ENCODE peak calls at places on chromosomes 11 and 22, in seven cellular contexts. N is DND-41; Y is PC-9; P is naive thymus-derived CD4-positive, alpha-beta T cell; F is kidney; E is CD4-positive, alpha-beta T cell; M is WERI-Rb-1. D is an unnamed sample.

GRCh38 chr22:25420471-25420924 is 144.0 kb upstream of the GRK3 start:
- DNase-seq in P (no peak), F (peak; percentile 64), Y (no peak), E (no peak), N (no peak), M (no peak), D (no peak)

GRCh38 chr11:113087716-113088115 is 126.5 kb downstream of the NCAM1 start:
- DNase-seq in M (no peak), E (no peak), P (no peak), Y (no peak), F (no peak), N (no peak), D (no peak)

GRCh38 chr11:84922212-84922805 is 704.8 kb downstream of the DLG2 start:
- DNase-seq in N (no peak), E (no peak), P (no peak), Y (no peak), F (no peak), M (no peak), D (no peak)

GRCh38 chr11:22792497-22792896 is 37.1 kb downstream of the SVIP start:
- DNase-seq in F (no peak), M (no peak), N (no peak), E (no peak), Y (peak; percentile 31), P (no peak), D (no peak)

GRCh38 chr11:5600374-5600851 is 4.0 kb downstream of the TRIM6 start:
- DNase-seq in E (peak; percentile 59), M (peak; percentile 59), N (peak; percentile 61), Y (no peak), F (peak; percentile 78), P (peak; percentile 58), D (peak; percentile 35)

GRCh38 chr22:44940121-44940520 is 69.7 kb downstream of the PHF21B start:
- DNase-seq in P (no peak), F (peak; percentile 61), Y (peak; percentile 21), N (no peak), E (no peak), M (no peak), D (no peak)

GRCh38 chr11:112016088-112016764 is 9.0 kb upstream of the DLAT start:
- DNase-seq in F (no peak), E (no peak), P (no peak), M (no peak), Y (no peak), N (no peak), D (no peak)

GRCh38 chr11:112555491-112556364 is 295.1 kb upstream of the PLET1 start:
- DNase-seq in Y (no peak), F (no peak), M (peak; percentile 66), P (peak; percentile 58), N (peak; percentile 77), E (peak; percentile 66), D (peak; percentile 67)

GRCh38 chr11:130636672-130637463 is 188.4 kb downstream of the ADAMTS15 start:
- DNase-seq in N (no peak), E (no peak), P (no peak), M (no peak), F (no peak), Y (peak; percentile 52), D (no peak)

GRCh38 chr11:114111369-114112042 is 52.0 kb downstream of the ZBTB16 start:
- DNase-seq in N (no peak), E (no peak), Y (no peak), P (no peak), M (no peak), F (no peak), D (no peak)

GRCh38 chr11:122307480-122308085 is 191.6 kb upstream of the BLID start:
- DNase-seq in F (no peak), P (no peak), N (no peak), M (no peak), Y (no peak), E (no peak), D (no peak)

GRCh38 chr22:31160328-31160978 is 471 bp downstream of the RNF185 start:
- DNase-seq in P (peak; percentile 9), E (no peak), Y (no peak), M (no peak), N (no peak), F (peak; percentile 73), D (no peak)

GRCh38 chr11:12133539-12134238 is 23.3 kb downstream of the MICAL2 start:
- DNase-seq in M (no peak), N (no peak), Y (no peak), P (peak; percentile 66), F (no peak), E (no peak), D (no peak)

GRCh38 chr22:30562391-30562790 is 12.1 kb downstream of the GAL3ST1 start:
- DNase-seq in F (no peak), E (no peak), Y (peak; percentile 89), M (no peak), N (no peak), P (no peak), D (no peak)

GRCh38 chr11:118485273-118485672 is 42.0 kb upstream of the TTC36 start:
- DNase-seq in F (no peak), P (no peak), M (no peak), E (no peak), Y (no peak), N (no peak), D (no peak)

GRCh38 chr22:19164425-19164824 is 14.1 kb downstream of the SLC25A1 start:
- DNase-seq in N (no peak), P (no peak), Y (no peak), E (no peak), M (no peak), F (no peak), D (no peak)

GRCh38 chr22:21568207-21569075 is 927 bp downstream of the UBE2L3 start:
- DNase-seq in E (peak; percentile 7), P (no peak), Y (no peak), M (peak; percentile 20), N (peak; percentile 64), F (no peak), D (no peak)

GRCh38 chr11:60563553-60564235 is 48.5 kb downstream of the MS4A13 start:
- DNase-seq in F (no peak), E (no peak), P (no peak), Y (no peak), N (peak; percentile 82), M (peak; percentile 82), D (no peak)
- H3K9me3 ChIP-seq in F (peaks cover 8% of the 10 kb centered on the region), E (peaks cover 10% of the 10 kb centered on the region), P (no peaks in the 10 kb centered on the region), Y (no peaks in the 10 kb centered on the region), N (peaks cover 26% of the 10 kb centered on the region), M (peaks cover 33% of the 10 kb centered on the region), D (peaks cover 3% of the 10 kb centered on the region)

GRCh38 chr11:1823376-1824220 is 11.2 kb upstream of the SYT8 start:
- DNase-seq in Y (no peak), N (no peak), M (no peak), P (no peak), E (no peak), F (peak; percentile 52), D (no peak)

GRCh38 chr11:1819115-1819514 is 15.7 kb upstream of the SYT8 start:
- DNase-seq in M (no peak), N (no peak), E (no peak), P (no peak), Y (no peak), F (peak; percentile 12), D (no peak)

GRCh38 chr11:1822648-1823375 is 12.0 kb upstream of the SYT8 start:
- DNase-seq in M (no peak), F (no peak), E (no peak), Y (no peak), P (no peak), N (no peak), D (no peak)

GRCh38 chr11:1820463-1821325 is 14.1 kb upstream of the SYT8 start:
- DNase-seq in M (no peak), F (peak; percentile 42), Y (no peak), P (no peak), E (no peak), N (no peak), D (no peak)

GRCh38 chr11:1821562-1821961 is 13.2 kb upstream of the SYT8 start:
- DNase-seq in N (no peak), M (no peak), E (no peak), F (no peak), Y (no peak), P (no peak), D (no peak)
- H3K9me3 ChIP-seq in N (peaks cover 8% of the 10 kb centered on the region), M (peaks cover 15% of the 10 kb centered on the region), E (peaks cover 4% of the 10 kb centered on the region), F (peaks cover 12% of the 10 kb centered on the region), Y (no peaks in the 10 kb centered on the region), P (no peaks in the 10 kb centered on the region), D (no peaks in the 10 kb centered on the region)

DNA sequence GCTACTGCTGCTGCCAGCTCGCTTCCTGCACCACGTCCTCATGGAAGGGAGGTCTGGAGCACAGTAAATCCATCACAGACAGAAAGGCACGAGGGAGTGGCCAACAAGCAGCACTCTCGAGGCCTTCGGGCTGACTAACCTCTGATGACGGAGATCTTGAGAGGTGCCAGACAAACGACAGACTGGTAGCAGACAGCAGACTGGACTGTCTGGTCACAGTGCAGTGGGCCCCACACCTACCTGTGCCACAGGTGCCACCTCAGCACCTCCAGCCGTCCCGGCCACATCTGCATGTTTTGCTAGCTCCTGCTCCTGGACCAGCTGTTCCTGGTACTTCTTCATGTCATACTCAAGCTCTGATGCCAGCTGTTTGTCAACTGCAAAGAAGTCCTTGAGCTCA is 64.1 kb downstream of the NCAPD3 start:
- DNase-seq in M (no peak), N (no peak), E (no peak), Y (no peak), P (no peak), F (no peak), D (no peak)
- H3K9me3 ChIP-seq in M (peaks cover 9% of the 10 kb centered on the region), N (no peaks in the 10 kb centered on the region), E (no peaks in the 10 kb centered on the region), Y (no peaks in the 10 kb centered on the region), P (no peaks in the 10 kb centered on the region), F (peaks cover 5% of the 10 kb centered on the region), D (no peaks in the 10 kb centered on the region)

DNA sequence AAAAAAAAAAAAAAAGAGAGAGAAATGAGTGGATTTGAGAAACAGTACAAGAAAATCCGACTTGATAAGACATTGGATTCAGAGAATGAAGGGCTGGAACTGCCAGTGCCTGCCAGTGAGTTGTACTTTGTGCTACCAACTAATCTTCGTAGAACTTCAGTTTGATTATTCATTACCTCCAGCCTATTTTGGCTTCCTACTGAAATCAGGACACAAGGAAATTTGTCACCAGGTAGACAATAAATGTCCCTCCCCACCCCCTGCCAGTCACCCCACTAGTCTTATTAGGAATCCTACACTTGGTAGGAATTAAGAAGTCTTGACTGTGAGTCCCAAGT is 21.4 kb upstream of the POLD3 start:
- DNase-seq in F (no peak), E (no peak), P (no peak), Y (no peak), M (no peak), N (no peak), D (no peak)
- H3K9me3 ChIP-seq in F (no peaks in the 10 kb centered on the region), E (no peaks in the 10 kb centered on the region), P (no peaks in the 10 kb centered on the region), Y (no peaks in the 10 kb centered on the region), M (no peaks in the 10 kb centered on the region), N (no peaks in the 10 kb centered on the region), D (no peaks in the 10 kb centered on the region)

GRCh38 chr11:108204918-108205499 is 17.4 kb downstream of the NPAT start:
- DNase-seq in N (no peak), M (no peak), P (no peak), E (no peak), Y (no peak), F (no peak), D (no peak)

GRCh38 chr11:108206969-108207682 is 15.3 kb downstream of the NPAT start:
- DNase-seq in M (no peak), N (peak; percentile 23), F (no peak), Y (no peak), P (no peak), E (no peak), D (no peak)

GRCh38 chr11:108203075-108203474 is 19.4 kb downstream of the NPAT start:
- DNase-seq in F (no peak), M (no peak), E (no peak), N (no peak), Y (no peak), P (no peak), D (no peak)

GRCh38 chr11:108206171-108206570 is 16.3 kb downstream of the NPAT start:
- DNase-seq in F (no peak), M (no peak), N (no peak), E (no peak), P (no peak), Y (no peak), D (no peak)

GRCh38 chr11:108204376-108204775 is 18.1 kb downstream of the NPAT start:
- DNase-seq in E (no peak), N (no peak), F (no peak), Y (no peak), M (no peak), P (no peak), D (no peak)
- H3K9me3 ChIP-seq in E (peaks cover 9% of the 10 kb centered on the region), N (peaks cover 50% of the 10 kb centered on the region), F (no peaks in the 10 kb centered on the region), Y (peaks cover 14% of the 10 kb centered on the region), M (peaks cover 6% of the 10 kb centered on the region), P (no peaks in the 10 kb centered on the region), D (peaks cover 8% of the 10 kb centered on the region)

D was measured in T-helper 17 cell.